ENCODE peak calls at places on chromosomes 16 and 17, in six cellular contexts. D is pancreas, X is fibroblast of mammary gland, S is H9, U is ascending aorta, A is cardiac muscle cell. P is an unnamed sample.

GRCh38 chr17:226773-227580 is 45.5 kb upstream of the DOC2B start:
- DNase-seq in D (peak), X (no peak), S (no peak), U (peak), A (no peak), P (peak)

GRCh38 chr16:67516296-67517177 is 12.1 kb upstream of the RIPOR1 start:
- DNase-seq in D (no peak), X (peak), S (no peak), U (no peak), A (no peak), P (no peak)

GRCh38 chr17:70254735-70255460 is 85.6 kb downstream of the KCNJ2 start:
- DNase-seq in D (no peak), X (peak), S (no peak), U (no peak), A (no peak), P (no peak)

GRCh38 chr16:67517661-67518423 is 10.8 kb upstream of the RIPOR1 start:
- DNase-seq in D (no peak), X (no peak), S (no peak), U (no peak), A (no peak), P (no peak)

GRCh38 chr16:25155553-25156460 is 44.3 kb downstream of the LCMT1 start:
- DNase-seq in D (no peak), X (peak), S (no peak), U (no peak), A (no peak), P (no peak)

GRCh38 chr17:59851431-59852375 is 41.0 kb downstream of the TUBD1 start:
- DNase-seq in D (no peak), X (peak), S (no peak), U (peak), A (no peak), P (no peak)

GRCh38 chr17:6126768-6127167 is 56.6 kb downstream of the WSCD1 start:
- DNase-seq in D (no peak), X (no peak), S (no peak), U (no peak), A (no peak), P (no peak)

GRCh38 chr17:43702636-43703035 is 40.9 kb upstream of the MEOX1 start:
- DNase-seq in D (no peak), X (peak), S (peak), U (no peak), A (no peak), P (no peak)

GRCh38 chr17:35345445-35345925 is 27.9 kb downstream of the SLFN11 start:
- DNase-seq in D (no peak), X (no peak), S (peak), U (no peak), A (no peak), P (no peak)

GRCh38 chr17:2697611-2698162 is 13.9 kb downstream of the CLUH start:
- DNase-seq in D (peak), X (no peak), S (peak), U (peak), A (no peak), P (peak)

GRCh38 chr16:89645122-89645521 is 12.4 kb downstream of the CHMP1A start:
- DNase-seq in D (no peak), X (no peak), S (no peak), U (no peak), A (no peak), P (no peak)

GRCh38 chr17:78442648-78443128 is 64.2 kb downstream of the PGS1 start:
- DNase-seq in D (no peak), X (peak), S (no peak), U (peak), A (no peak), P (no peak)

GRCh38 chr16:23974223-23974622 is 138.4 kb downstream of the PRKCB start:
- DNase-seq in D (no peak), X (no peak), S (peak), U (no peak), A (peak), P (no peak)

GRCh38 chr16:68668266-68668665 is 23.2 kb downstream of the CDH3 start:
- DNase-seq in D (no peak), X (no peak), S (no peak), U (no peak), A (no peak), P (no peak)

GRCh38 chr16:88569614-88569984 is 604 bp upstream of the ZC3H18 start:
- DNase-seq in D (peak), X (peak), S (no peak), U (no peak), A (no peak), P (no peak)

GRCh38 chr16:53156516-53156915 is 101.7 kb downstream of the CHD9 start:
- DNase-seq in D (no peak), X (peak), S (no peak), U (no peak), A (no peak), P (no peak)

GRCh38 chr16:84514874-84515835 is 10.7 kb upstream of the MEAK7 start:
- DNase-seq in D (no peak), X (no peak), S (no peak), U (no peak), A (peak), P (no peak)

DNA sequence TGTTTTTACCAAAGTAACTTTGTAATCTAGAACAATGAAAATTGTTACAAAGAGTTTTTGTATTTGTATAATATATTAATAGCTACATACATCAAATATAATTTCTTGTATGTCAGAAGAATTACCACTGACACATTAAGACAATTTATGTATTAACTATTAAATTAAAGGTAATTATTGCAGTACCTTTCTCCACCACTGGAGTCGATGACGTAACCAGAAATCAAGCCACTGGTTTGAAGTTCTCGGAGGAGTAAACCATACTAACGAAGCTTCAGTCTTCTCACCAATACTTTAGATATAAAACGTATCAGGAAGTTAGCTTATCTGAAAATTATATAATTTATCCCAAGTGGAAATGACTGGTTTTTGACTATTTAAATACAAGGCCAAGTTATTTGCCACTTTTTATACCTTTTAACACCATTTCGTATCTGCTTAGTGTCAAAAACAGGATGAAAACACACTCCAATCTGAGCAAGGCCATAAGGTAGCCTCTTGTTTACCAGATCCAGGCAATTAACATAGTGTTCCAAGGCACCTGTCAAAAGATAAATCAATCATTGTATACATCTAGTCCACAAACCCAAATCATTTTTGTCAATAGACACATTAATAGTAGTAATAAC is 4.3 kb downstream of the POLG2 start:
- DNase-seq in D (no peak), X (peak), S (no peak), U (no peak), A (no peak), P (no peak)
- TF ChIP-seq CTCF in D (peak), X (peak), S (peak), U (peak), A (peak), P (peak)

GRCh38 chr16:72847187-72848044 is 200.5 kb downstream of the ZFHX3 start:
- DNase-seq in D (no peak), X (peak), S (peak), U (peak), A (peak), P (no peak)
- TF ChIP-seq CTCF in D (no peak), X (peak), S (peak), U (peak), A (peak), P (peak)

DNA sequence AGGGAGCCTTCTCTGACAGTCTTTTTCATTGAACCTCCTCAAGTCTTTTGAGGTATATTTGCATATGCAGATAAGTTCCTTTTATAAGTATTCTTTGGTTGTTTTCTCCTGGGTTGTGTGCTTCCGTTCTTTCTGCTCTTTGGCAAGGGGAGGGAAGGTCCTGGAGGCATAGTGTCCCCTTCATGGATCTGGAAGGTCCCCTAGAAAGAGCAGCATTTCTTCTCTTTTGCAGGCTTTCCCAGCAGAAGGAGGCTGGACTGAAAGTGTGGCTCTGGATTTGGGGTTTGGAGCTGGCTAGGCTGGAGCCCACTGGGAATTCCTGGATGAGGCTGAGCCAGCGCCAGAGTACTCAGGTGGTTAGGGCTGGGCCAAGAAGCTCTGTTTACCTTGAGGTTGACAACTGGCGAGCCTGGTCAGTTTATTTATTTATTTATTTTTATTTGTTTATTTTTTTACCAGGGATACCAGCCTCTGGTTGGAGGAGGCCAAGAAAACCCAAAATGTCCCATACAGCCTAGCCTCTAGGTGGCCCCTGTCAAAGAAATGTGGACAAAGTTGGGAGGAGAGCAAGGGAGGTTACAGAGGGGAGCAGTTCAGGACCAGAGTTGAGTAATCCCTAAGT is 5.4 kb upstream of the TOP2A start:
- DNase-seq in D (no peak), X (no peak), S (peak), U (no peak), A (no peak), P (no peak)
- TF ChIP-seq CTCF in D (no peak), X (no peak), S (peak), U (no peak), A (no peak), P (peak)

DNA sequence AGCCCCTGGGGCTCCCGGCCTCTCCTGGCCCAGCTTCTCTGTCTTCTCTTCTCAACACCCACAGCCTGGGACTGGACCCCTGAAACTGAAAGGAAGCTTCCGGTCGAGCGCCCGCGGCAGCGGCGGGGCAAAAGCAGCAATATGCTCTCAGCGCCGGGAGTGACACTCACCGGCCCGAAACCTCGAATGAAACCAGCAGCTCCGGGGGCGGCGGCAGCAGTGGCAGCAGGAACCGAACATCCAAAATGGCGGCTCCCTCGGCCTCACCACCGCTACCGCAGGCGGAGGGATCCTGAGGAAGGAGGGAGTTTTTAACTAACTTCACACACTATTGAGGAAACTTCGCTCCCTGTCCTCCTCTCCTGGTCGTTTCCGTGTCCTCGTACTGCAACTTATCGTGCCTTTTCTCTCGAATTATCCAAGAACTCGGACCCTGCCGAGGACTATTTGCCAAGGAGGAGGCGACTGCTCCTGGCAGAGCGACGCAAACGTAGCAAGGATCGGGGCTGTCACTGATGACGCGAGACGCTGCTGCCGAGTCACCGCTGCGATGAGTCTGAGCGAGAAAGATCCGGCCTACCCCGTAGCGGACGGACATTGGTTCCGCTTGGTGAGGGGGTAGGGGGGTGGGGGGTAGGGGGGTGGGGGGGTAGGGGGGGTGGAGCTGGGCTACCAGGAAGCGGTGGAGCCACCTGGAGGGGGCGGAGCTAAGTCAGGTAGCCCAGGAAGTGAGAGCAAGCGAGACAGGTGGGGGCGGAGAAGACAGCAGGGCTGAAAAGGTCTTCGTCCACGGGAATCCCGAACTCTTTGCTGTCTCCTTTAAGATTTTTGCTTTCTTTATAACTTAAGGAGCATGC is at the start of gene AP1G1:
- DNase-seq in D (peak), X (peak), S (peak), U (peak), A (peak), P (peak)
- TF ChIP-seq CTCF in D (no peak), X (no peak), S (no peak), U (no peak), A (no peak), P (peak)

GRCh38 chr16:48542020-48542473 is 67.9 kb downstream of the N4BP1 start:
- DNase-seq in D (no peak), X (peak), S (no peak), U (peak), A (peak), P (no peak)
- TF ChIP-seq CTCF in D (no peak), X (peak), S (peak), U (peak), A (peak), P (peak)

GRCh38 chr16:81143921-81144471 is 47.8 kb upstream of the GCSH start:
- DNase-seq in D (no peak), X (no peak), S (no peak), U (no peak), A (no peak), P (no peak)

GRCh38 chr16:81137754-81138153 is 41.6 kb upstream of the GCSH start:
- DNase-seq in D (no peak), X (no peak), S (no peak), U (no peak), A (no peak), P (no peak)

GRCh38 chr16:81142864-81143263 is 46.7 kb upstream of the GCSH start:
- DNase-seq in D (no peak), X (no peak), S (no peak), U (no peak), A (no peak), P (no peak)

GRCh38 chr16:81137012-81137335 is 40.8 kb upstream of the GCSH start:
- DNase-seq in D (no peak), X (peak), S (no peak), U (no peak), A (peak), P (no peak)

GRCh38 chr16:81140930-81141780 is 45.0 kb upstream of the GCSH start:
- DNase-seq in D (no peak), X (no peak), S (peak), U (no peak), A (no peak), P (no peak)
- TF ChIP-seq CTCF in D (no peak), X (no peak), S (peak), U (peak), A (peak), P (peak)

GRCh38 chr16:19033761-19034160 is 33.7 kb upstream of the COQ7 start:
- DNase-seq in D (no peak), X (no peak), S (no peak), U (no peak), A (no peak), P (no peak)
- TF ChIP-seq CTCF in D (no peak), X (no peak), S (no peak), U (no peak), A (no peak), P (no peak)

GRCh38 chr17:56130030-56130429 is 23.2 kb upstream of the ANKFN1 start:
- DNase-seq in D (no peak), X (no peak), S (no peak), U (no peak), A (no peak), P (no peak)

GRCh38 chr17:56131431-56131830 is 21.8 kb upstream of the ANKFN1 start:
- DNase-seq in D (no peak), X (peak), S (no peak), U (no peak), A (no peak), P (no peak)

GRCh38 chr17:56121661-56122060 is 31.6 kb upstream of the ANKFN1 start:
- DNase-seq in D (no peak), X (no peak), S (no peak), U (no peak), A (no peak), P (no peak)

DNA sequence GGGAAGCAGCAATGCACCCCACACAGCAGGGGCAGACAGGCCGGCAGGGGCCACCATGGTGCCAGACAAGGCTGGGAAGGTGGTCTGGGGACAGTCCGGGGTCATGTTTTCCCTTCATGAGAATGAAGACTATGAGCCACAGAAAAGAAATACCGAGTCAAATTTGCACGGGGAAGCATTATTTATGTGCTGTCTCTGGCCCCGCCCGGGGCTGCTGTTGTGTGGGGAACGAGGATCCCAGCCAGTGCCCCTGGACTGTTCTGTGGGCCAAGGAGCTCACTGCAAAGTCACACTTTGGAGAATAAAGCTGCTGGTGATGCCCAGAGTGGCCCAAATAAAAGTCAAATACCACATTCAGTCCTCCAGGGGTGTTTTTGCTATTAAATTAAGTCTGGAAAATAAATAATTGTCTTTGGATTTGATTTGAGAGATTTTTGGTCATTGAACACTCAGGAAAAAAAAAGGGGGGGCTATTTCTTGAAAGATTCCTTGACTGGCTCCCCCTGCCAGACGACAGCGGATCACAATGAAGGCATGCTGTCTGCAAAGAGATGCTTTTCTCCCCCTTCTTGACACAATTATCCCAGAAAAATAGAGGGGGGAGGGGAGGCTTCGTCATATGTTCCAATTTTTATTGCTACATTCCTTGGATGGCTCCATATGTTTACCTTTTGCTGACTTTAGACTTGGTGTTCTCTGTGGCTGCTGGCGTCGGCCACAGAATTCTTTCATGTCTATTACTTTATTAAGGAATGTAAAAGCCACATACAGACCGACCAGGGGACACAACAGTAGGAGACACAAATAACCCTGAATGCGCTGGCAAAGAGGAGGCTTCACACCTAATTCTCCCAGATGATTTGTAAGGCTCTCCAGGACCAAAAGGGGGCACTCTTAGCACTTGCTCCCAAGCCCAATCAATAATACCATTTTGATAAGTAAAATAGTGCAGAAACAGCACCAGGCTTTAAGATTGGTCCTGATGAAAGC is 27.1 kb upstream of the ANKFN1 start:
- DNase-seq in D (no peak), X (peak), S (peak), U (no peak), A (peak), P (no peak)
- TF ChIP-seq CTCF in D (peak), X (peak), S (peak), U (no peak), A (peak), P (peak)

GRCh38 chr16:10206865-10207264 is 24.6 kb upstream of the GRIN2A start:
- DNase-seq in D (no peak), X (no peak), S (no peak), U (no peak), A (no peak), P (no peak)

GRCh38 chr16:10205688-10206087 is 23.5 kb upstream of the GRIN2A start:
- DNase-seq in D (no peak), X (no peak), S (no peak), U (no peak), A (no peak), P (no peak)

GRCh38 chr16:10200823-10201571 is 18.8 kb upstream of the GRIN2A start:
- DNase-seq in D (no peak), X (no peak), S (no peak), U (no peak), A (no peak), P (no peak)

GRCh38 chr16:10206215-10206614 is 24.0 kb upstream of the GRIN2A start:
- DNase-seq in D (no peak), X (no peak), S (no peak), U (no peak), A (no peak), P (no peak)

GRCh38 chr16:10202650-10203049 is 20.4 kb upstream of the GRIN2A start:
- DNase-seq in D (no peak), X (no peak), S (no peak), U (no peak), A (no peak), P (no peak)
- TF ChIP-seq CTCF in D (no peak), X (no peak), S (peak), U (no peak), A (no peak), P (no peak)

DNA sequence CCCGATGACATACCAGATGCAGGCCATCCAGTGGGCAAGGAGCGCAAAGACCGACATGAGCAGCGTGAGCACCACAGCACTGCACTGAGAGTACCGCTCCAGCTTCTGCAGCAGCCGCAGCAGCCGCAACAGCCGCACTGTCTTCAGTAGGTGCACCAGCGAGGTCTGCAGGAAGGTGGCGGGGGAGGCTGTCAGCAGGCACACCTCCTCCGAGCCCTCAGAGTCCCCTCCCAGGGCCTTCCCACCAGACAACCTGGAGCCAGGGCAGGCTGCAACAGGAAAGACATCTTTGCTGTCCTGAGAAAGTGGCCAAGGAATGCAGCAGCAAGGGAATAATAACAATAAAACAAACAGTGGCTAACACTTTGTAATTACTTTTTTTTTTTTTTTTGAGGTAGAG is 9.1 kb downstream of the KCNH4 start:
- DNase-seq in D (no peak), X (no peak), S (peak), U (no peak), A (no peak), P (no peak)
- TF ChIP-seq CTCF in D (no peak), X (no peak), S (peak), U (no peak), A (no peak), P (no peak)

P was measured in chondrocyte.